ENCODE peak calls at places on chromosomes 13 and 19, in four cellular contexts. S, X, U and A are unnamed samples.

GRCh38 chr13:99766641-99767045 is 204.9 kb downstream of the ZIC5 start:
- DNase-seq in S (no peak), X (no peak), U (no peak), A (no peak)

GRCh38 chr13:111972261-111972780 is 94.6 kb upstream of the SOX1 start:
- DNase-seq in S (no peak), X (no peak), U (no peak), A (no peak)

GRCh38 chr13:110326263-110326904 is 19.3 kb downstream of the COL4A2 start:
- DNase-seq in S (no peak), X (no peak), U (peak; percentile 80), A (no peak)

GRCh38 chr13:113060557-113061270 is 44.9 kb upstream of the F7 start:
- DNase-seq in S (no peak), X (no peak), U (no peak), A (no peak)

GRCh38 chr19:4327252-4327876 is 11.3 kb downstream of the STAP2 start:
- DNase-seq in S (peak; percentile 68), X (no peak), U (peak; percentile 85), A (peak; percentile 61)

GRCh38 chr19:14434157-14434501 is 1.0 kb downstream of the PKN1 start:
- DNase-seq in S (no peak), X (no peak), U (no peak), A (no peak)

GRCh38 chr13:44368599-44369368 is 4.8 kb upstream of the SERP2 start:
- DNase-seq in S (no peak), X (no peak), U (no peak), A (no peak)

GRCh38 chr13:107462501-107462900 is 752.8 kb downstream of the LIG4 start:
- DNase-seq in S (no peak), X (no peak), U (no peak), A (no peak)

GRCh38 chr13:49444517-49445395 is 682 bp downstream of the SETDB2 start:
- DNase-seq in S (peak; percentile 55), X (no peak), U (no peak), A (peak; percentile 46)

GRCh38 chr19:50427997-50428425 is 4.7 kb upstream of the MYBPC2 start:
- DNase-seq in S (peak; percentile 70), X (peak; percentile 93), U (peak; percentile 88), A (peak; percentile 25)

GRCh38 chr13:68369739-68370138 is 1139.6 kb upstream of the PCDH9 start:
- DNase-seq in S (no peak), X (no peak), U (no peak), A (no peak)

GRCh38 chr13:109941951-109942350 is 155.6 kb upstream of the IRS2 start:
- DNase-seq in S (no peak), X (no peak), U (no peak), A (no peak)

GRCh38 chr13:107231941-107232340 is 664.0 kb upstream of the ARGLU1 start:
- DNase-seq in S (no peak), X (no peak), U (no peak), A (no peak)

GRCh38 chr13:25768726-25769270 is 283.0 kb downstream of the SHISA2 start:
- DNase-seq in S (no peak), X (no peak), U (no peak), A (no peak)

GRCh38 chr19:20051841-20052768 is 12.8 kb upstream of the ZNF682 start:
- DNase-seq in S (peak; percentile 43), X (peak; percentile 96), U (peak; percentile 98), A (peak; percentile 53)

GRCh38 chr13:36531746-36532486 is 99.6 kb downstream of the CCNA1 start:
- DNase-seq in S (no peak), X (peak; percentile 66), U (no peak), A (no peak)

GRCh38 chr13:73300718-73301425 is 242.1 kb downstream of the KLF5 start:
- DNase-seq in S (no peak), X (no peak), U (no peak), A (no peak)

GRCh38 chr13:53068841-53069520 is 40.4 kb downstream of the OLFM4 start:
- DNase-seq in S (no peak), X (peak; percentile 77), U (no peak), A (no peak)

GRCh38 chr19:34320277-34320676 is 44.7 kb upstream of the GPI start:
- DNase-seq in S (no peak), X (no peak), U (no peak), A (no peak)

GRCh38 chr19:35347930-35348298 is 212 bp downstream of the FFAR1 start:
- DNase-seq in S (no peak), X (peak; percentile 19), U (no peak), A (no peak)

DNA sequence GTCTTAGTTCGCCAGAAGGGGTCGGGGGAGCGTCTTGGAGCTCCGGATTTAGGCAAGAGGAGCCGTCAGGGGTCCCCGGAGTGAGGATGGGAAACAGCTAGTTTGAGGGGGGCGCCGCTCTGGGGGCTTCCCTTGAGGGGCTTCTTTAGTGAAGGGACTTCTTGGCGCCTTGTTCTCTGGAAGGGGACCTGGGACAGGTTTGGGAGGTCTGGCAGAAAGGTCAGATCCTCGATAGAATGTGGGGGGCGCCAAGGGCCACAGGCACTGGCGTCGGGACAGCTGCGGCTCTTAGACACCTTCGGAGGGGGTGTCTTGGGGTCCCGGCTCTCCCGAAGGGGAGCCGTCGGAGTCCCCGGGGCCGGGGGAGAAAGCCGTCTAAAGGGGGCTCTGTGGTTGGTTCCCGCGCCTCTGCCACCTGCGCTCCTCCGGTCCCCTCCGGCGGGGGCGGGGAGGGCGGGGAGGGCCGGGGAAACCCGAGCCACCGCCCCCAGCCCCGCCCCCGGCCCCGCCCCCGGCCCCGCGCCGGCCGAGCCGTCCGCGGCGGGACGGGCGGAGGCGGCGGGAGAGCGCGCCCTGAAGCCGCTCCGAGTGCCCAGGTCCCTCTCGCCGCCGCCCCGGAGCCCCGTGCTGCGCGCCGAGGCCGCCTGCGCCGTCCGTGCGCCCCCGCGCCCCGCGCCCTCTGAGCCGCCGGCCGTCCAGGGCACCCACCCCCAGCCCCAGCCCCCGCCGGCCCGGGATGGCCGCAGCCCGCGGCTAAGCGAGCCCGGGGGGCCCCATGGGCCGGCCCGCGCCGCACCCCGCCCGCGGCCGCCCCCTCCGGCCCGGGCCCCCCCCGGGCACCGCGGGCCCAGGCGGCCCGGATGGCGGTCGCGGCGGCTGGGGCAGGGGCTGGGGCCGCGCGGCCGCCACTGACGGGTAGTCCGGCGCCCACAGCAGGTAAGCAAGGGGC is at the start of gene NRTN:
- DNase-seq in S (peak; percentile 65), X (no peak), U (no peak), A (peak; percentile 56)
- H3K4me3 ChIP-seq in S (peak within 1 kb of the TSS; percentile 64), X (peak within 1 kb of the TSS; percentile 65), U (peak within 1 kb of the TSS; percentile 49), A (peak within 1 kb of the TSS; percentile 40)

GRCh38 chr13:45713106-45713690 is 11.1 kb downstream of the CBY2 start:
- DNase-seq in S (no peak), X (no peak), U (no peak), A (no peak)

GRCh38 chr13:45714170-45714569 is 12.1 kb downstream of the CBY2 start:
- DNase-seq in S (no peak), X (no peak), U (no peak), A (no peak)

GRCh38 chr13:45715351-45715750 is 13.2 kb downstream of the CBY2 start:
- DNase-seq in S (no peak), X (no peak), U (no peak), A (no peak)

GRCh38 chr13:45713721-45714120 is 11.6 kb downstream of the CBY2 start:
- DNase-seq in S (no peak), X (no peak), U (no peak), A (no peak)

GRCh38 chr13:45711952-45712351 is 9.8 kb downstream of the CBY2 start:
- DNase-seq in S (no peak), X (no peak), U (no peak), A (no peak)
- H3K27ac ChIP-seq in S (no peak overlapping the region), X (no peak overlapping the region), U (no peak overlapping the region), A (no peak overlapping the region)

GRCh38 chr13:41461527-41462124 is 4.3 kb downstream of the RGCC start:
- DNase-seq in S (no peak), X (no peak), U (no peak), A (peak; percentile 32)
- H3K4me3 ChIP-seq in S (peak overlapping the region; percentile 63), X (peak overlapping the region; percentile 7), U (no peak overlapping the region), A (peak overlapping the region; percentile 58)

GRCh38 chr19:45769821-45770191 is 754 bp upstream of the SIX5 start:
- DNase-seq in S (peak; percentile 74), X (no peak), U (no peak), A (peak; percentile 86)

GRCh38 chr19:45772130-45772880 is 3.3 kb upstream of the SIX5 start:
- DNase-seq in S (no peak), X (no peak), U (no peak), A (no peak)

GRCh38 chr19:45772912-45773311 is 3.9 kb upstream of the SIX5 start:
- DNase-seq in S (no peak), X (no peak), U (no peak), A (no peak)

GRCh38 chr19:45770192-45771101 is 1.4 kb upstream of the SIX5 start:
- DNase-seq in S (peak; percentile 87), X (peak; percentile 99), U (peak; percentile 98), A (peak; percentile 91)

DNA sequence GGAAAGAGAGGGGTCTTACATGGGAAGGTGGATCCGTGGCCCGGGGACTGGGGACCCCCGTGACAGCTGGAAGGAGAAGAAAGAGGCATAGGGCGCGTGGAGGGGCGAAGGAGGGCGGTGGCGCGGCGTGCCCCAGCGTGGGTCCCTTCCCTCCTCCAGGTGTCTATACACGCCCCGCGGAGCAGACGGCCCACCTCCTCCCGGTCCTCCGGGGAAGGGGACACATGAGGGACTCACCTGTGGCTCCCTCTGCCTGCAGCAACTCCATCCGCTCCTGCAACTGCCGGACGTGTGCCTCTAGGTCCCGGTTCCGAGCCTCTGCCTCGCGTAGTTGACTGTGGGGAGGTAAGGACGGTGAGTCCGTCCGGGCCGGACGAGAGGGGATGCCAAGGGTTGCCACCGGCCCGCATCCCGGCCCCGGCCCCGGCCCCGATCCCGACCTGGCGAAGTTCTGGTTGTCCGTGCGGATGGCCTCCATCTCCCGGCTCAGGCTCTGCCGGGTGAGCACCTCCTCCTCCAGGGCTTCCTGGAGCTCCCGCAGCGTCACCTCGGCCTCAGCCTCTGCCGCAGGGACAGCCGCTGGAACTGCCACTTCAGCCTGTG is 2.4 kb upstream of the SIX5 start:
- DNase-seq in S (no peak), X (no peak), U (no peak), A (no peak)
- H3K27ac ChIP-seq in S (no peak overlapping the region), X (peak overlapping the region; percentile 98), U (peak overlapping the region; percentile 81), A (no peak overlapping the region)

DNA sequence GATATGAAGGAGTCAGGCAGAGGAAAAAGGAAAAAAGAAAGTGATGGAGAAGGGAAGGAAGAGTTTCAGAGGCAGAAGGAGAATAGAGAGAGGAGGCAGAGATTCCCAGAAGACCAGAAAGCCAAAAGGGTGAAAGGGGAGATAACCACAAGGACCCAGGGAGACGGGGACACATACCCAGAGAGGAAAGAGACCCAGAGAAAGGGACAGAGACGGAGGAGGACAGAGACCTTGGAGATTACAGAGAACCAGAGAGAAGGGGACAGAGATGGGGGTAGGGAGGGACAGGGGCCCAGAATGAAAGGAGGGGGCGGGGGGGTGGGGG is 1.4 kb downstream of the PTH2 start:
- DNase-seq in S (no peak), X (no peak), U (no peak), A (no peak)
- H3K4me3 ChIP-seq in S (no peak overlapping the region), X (peak overlapping the region; percentile 26), U (no peak overlapping the region), A (no peak overlapping the region)

DNA sequence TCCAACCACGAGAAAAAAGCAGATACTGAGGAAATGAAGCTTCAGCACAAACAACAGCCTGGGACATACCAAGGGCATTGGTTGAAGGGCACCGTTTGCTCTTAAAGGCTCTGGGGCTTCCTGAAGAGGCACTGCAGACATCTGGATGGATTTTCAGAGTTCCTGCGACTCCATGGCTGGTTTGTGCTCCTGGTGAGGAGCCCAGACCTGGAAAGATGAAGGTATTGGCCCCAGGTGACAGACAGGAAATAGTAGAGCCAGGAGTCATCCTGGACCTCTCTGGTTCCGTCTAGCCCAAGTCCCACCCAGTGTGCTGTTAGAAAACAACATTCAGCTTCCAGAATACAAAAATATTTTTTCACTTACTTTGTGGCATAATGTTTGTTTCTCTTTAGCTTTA is 6.3 kb downstream of the IL17D start:
- DNase-seq in S (no peak), X (no peak), U (no peak), A (no peak)
- H3K27ac ChIP-seq in S (no peak overlapping the region), X (peak overlapping the region; percentile 57), U (peak overlapping the region; percentile 23), A (no peak overlapping the region)